ENCODE peak calls at places on chromosomes 5 and 9, in four cellular contexts. X is HepG2, R is GM12878, A is K562. V is an unnamed sample.

GRCh38 chr9:69279084-69279729 is 45.8 kb upstream of the ENTREP1 start:
- DNase-seq in X (no peak), R (peak; percentile 20), A (no peak), V (no peak)

GRCh38 chr5:136729901-136730355 is 364.6 kb upstream of the TRPC7 start:
- DNase-seq in X (no peak), R (no peak), A (peak; percentile 10), V (peak; percentile 75)

GRCh38 chr5:2703041-2703440 is 48.4 kb downstream of the IRX2 start:
- DNase-seq in X (no peak), R (no peak), A (no peak), V (no peak)

GRCh38 chr5:137071526-137071925 is 427.6 kb downstream of the SPOCK1 start:
- DNase-seq in X (no peak), R (no peak), A (no peak), V (no peak)

GRCh38 chr9:16873131-16873787 is 2.8 kb upstream of the BNC2 start:
- DNase-seq in X (no peak), R (no peak), A (no peak), V (peak; percentile 20)

GRCh38 chr5:172455511-172456061 is 1.3 kb upstream of the SH3PXD2B start:
- DNase-seq in X (no peak), R (no peak), A (no peak), V (no peak)

GRCh38 chr9:135602789-135603481 is 36.4 kb downstream of the GLT6D1 start:
- DNase-seq in X (no peak), R (no peak), A (peak; percentile 67), V (peak; percentile 39)

GRCh38 chr5:151223447-151224264 is at the start of gene CCDC69:
- DNase-seq in X (peak; percentile 52), R (no peak), A (peak; percentile 85), V (peak; percentile 68)

GRCh38 chr5:112971285-112971684 is 5.3 kb upstream of the DCP2 start:
- DNase-seq in X (no peak), R (no peak), A (no peak), V (no peak)

GRCh38 chr5:173094012-173094661 is 38.0 kb downstream of the CREBRF start:
- DNase-seq in X (peak; percentile 73), R (no peak), A (no peak), V (peak; percentile 59)

GRCh38 chr5:61641748-61642565 is 309.9 kb downstream of the ZSWIM6 start:
- DNase-seq in X (no peak), R (no peak), A (no peak), V (no peak)

GRCh38 chr9:72527801-72528195 is 6.4 kb downstream of the TMC1 start:
- DNase-seq in X (no peak), R (no peak), A (no peak), V (no peak)

GRCh38 chr5:378976-379742 is 57.6 kb downstream of the AHRR start:
- DNase-seq in X (no peak), R (peak; percentile 44), A (no peak), V (no peak)

GRCh38 chr5:171435908-171436307 is 16.5 kb downstream of the FGF18 start:
- DNase-seq in X (no peak), R (no peak), A (no peak), V (no peak)

GRCh38 chr5:120314201-120314600 is 149.9 kb upstream of the PRR16 start:
- DNase-seq in X (no peak), R (no peak), A (no peak), V (no peak)

GRCh38 chr9:93588641-93589609 is 12.5 kb downstream of the PHF2 start:
- DNase-seq in X (no peak), R (no peak), A (no peak), V (no peak)

GRCh38 chr9:136656339-136656738 is 6.4 kb upstream of the EGFL7 start:
- DNase-seq in X (no peak), R (no peak), A (no peak), V (no peak)

GRCh38 chr9:137482094-137482781 is 23.1 kb upstream of the NSMF start:
- DNase-seq in X (peak; percentile 31), R (peak; percentile 8), A (peak; percentile 78), V (peak; percentile 68)

GRCh38 chr5:176894298-176894697 is 4.8 kb downstream of the HK3 start:
- DNase-seq in X (no peak), R (no peak), A (no peak), V (no peak)

GRCh38 chr5:76104027-76104426 is 20.8 kb downstream of the SV2C start:
- DNase-seq in X (peak; percentile 11), R (no peak), A (peak; percentile 27), V (no peak)

DNA sequence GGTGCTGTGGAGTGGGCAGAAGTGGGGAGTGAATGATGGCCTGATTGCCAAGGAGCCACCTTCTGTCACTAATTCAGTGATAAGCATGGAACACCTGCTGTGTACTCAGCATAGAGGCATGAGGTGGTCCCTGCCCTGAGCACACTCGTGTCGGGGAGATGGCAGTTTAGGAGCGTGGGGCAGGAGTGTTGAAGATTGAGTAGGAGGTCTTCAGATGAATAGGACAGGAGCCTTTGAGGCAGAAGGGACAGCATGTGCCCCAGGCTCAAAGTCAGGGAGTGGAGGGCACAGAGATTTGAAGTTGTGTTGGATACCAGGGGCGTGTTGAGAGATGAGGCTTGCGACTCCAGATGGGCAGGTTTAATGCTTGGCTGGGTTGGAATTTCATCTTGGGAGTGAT is 55.0 kb downstream of the ZNF618 start:
- DNase-seq in X (no peak), R (no peak), A (no peak), V (no peak)
- TF ChIP-seq POLR2AphosphoS2 in X (no peak), R (no peak), A (no peak), V (no peak)

DNA sequence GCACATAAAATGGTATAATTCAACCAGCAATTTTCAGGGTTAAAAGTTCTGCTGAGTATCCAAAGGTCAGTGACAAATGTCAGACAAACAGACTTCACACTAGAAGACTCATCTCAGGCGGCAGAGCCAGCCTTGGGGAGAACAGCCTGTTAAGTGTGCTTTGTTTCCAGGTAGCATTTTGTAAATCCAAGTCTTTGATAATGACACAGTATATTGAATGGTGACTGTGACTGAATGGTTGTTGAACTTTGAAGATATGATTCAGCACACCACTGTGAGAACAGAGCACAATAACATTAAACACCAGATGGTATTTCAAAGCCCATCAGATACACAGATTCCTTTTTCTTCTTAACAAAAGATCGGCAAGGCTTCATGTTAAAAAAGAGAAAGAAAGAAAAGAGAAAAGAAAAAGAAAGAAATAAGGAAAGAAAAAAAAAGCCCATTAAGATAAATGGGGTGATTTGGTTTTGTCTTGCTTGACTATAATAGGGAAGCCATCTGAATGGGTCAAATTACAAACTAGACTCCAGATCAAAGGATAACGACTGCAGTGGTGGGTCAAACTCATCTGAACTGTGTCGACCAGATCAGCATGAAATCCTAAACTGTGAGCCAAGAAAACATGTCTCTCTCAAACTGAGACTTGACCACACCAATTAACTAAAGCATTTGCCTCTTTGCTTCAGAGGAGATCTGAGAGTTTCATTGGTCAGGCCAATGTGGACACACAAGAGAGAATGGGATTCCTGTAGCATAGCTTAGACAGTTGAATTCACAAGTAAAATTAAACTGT is 313.0 kb upstream of the ZNF608 start:
- DNase-seq in X (no peak), R (no peak), A (no peak), V (no peak)
- TF ChIP-seq POLR2AphosphoS2 in X (no peak), R (no peak), A (no peak), V (no peak)

DNA sequence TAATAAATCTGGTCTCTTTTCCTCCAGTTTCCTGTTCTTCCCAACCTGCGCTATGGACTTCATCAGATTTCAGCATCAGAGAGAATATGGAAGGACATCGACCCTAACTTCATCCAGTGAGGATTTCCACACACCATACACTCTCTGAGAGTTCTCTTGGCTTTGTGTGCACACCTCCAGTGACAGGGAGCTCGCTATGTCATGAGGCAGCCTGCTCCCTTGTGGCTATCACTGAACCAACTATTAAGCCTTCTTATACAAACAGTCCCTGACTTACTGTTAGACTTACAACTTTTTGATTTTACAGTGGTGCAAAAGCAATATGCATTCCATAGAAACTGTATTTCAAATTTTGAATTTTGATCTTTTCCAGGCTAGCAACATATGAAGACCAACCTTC is 12.2 kb upstream of the B4GALT1 start:
- DNase-seq in X (no peak), R (no peak), A (no peak), V (no peak)
- TF ChIP-seq POLR2AphosphoS2 in X (no peak), R (no peak), A (no peak), V (no peak)

GRCh38 chr9:116060631-116061030 is 93.0 kb upstream of the PAPPA start:
- DNase-seq in X (no peak), R (no peak), A (no peak), V (no peak)

GRCh38 chr9:116061546-116062205 is 91.9 kb upstream of the PAPPA start:
- DNase-seq in X (no peak), R (no peak), A (no peak), V (no peak)

GRCh38 chr9:116057371-116057770 is 96.2 kb upstream of the PAPPA start:
- DNase-seq in X (no peak), R (no peak), A (no peak), V (no peak)

GRCh38 chr9:116058421-116058820 is 95.2 kb upstream of the PAPPA start:
- DNase-seq in X (no peak), R (no peak), A (no peak), V (peak; percentile 13)

GRCh38 chr9:116059466-116059865 is 94.1 kb upstream of the PAPPA start:
- DNase-seq in X (no peak), R (no peak), A (no peak), V (no peak)
- TF ChIP-seq POLR2AphosphoS2 in X (no peak), R (no peak), A (no peak), V (no peak)

GRCh38 chr5:143432658-143433239 is 29.3 kb upstream of the NR3C1 start:
- DNase-seq in X (peak; percentile 22), R (no peak), A (no peak), V (peak; percentile 79)

GRCh38 chr5:143433680-143434079 is 30.2 kb upstream of the NR3C1 start:
- DNase-seq in X (no peak), R (no peak), A (no peak), V (no peak)

GRCh38 chr5:143435207-143435657 is 31.7 kb upstream of the NR3C1 start:
- DNase-seq in X (no peak), R (peak; percentile 98), A (no peak), V (no peak)

GRCh38 chr5:143436871-143437270 is 33.4 kb upstream of the NR3C1 start:
- DNase-seq in X (no peak), R (no peak), A (no peak), V (peak; percentile 24)

GRCh38 chr5:143434261-143435206 is 31.0 kb upstream of the NR3C1 start:
- DNase-seq in X (no peak), R (no peak), A (no peak), V (no peak)
- TF ChIP-seq POLR2AphosphoS2 in X (no peak), R (no peak), A (no peak), V (no peak)

GRCh38 chr5:146447734-146448380 is 724 bp downstream of the TCERG1 start:
- DNase-seq in X (peak; percentile 47), R (no peak), A (peak; percentile 53), V (peak; percentile 33)
- TF ChIP-seq POLR2AphosphoS2 in X (no peak), R (no peak), A (no peak), V (no peak)

V was measured in A549.